ENCODE peak calls at places on chromosomes 2 and 18, in five cellular contexts. B is ovary, I is prostate gland, L is body of pancreas, G is NB4. P is an unnamed sample.

GRCh38 chr18:58615150-58616132 is 13.4 kb downstream of the ALPK2 start:
- DNase-seq in B (no peak), I (no peak), L (no peak), G (no peak), P (no peak)

GRCh38 chr2:239884051-239884405 is 141.1 kb downstream of the NDUFA10 start:
- DNase-seq in B (no peak), I (no peak), L (no peak), G (no peak), P (no peak)

GRCh38 chr2:130728549-130729310 is at the start of gene GPR148:
- DNase-seq in B (no peak), I (no peak), L (no peak), G (no peak), P (no peak)

GRCh38 chr2:238761802-238762373 is 86.0 kb upstream of the TWIST2 start:
- DNase-seq in B (no peak), I (no peak), L (no peak), G (peak), P (no peak)

GRCh38 chr2:130720036-130720435 is 8.8 kb upstream of the GPR148 start:
- DNase-seq in B (no peak), I (no peak), L (no peak), G (no peak), P (no peak)

GRCh38 chr2:240498958-240499260 is 58.9 kb downstream of the ANKMY1 start:
- DNase-seq in B (no peak), I (no peak), L (no peak), G (no peak), P (no peak)

GRCh38 chr2:197075754-197076337 is 149.3 kb upstream of the PGAP1 start:
- DNase-seq in B (no peak), I (no peak), L (no peak), G (peak), P (no peak)

GRCh38 chr2:170679607-170680079 is 35.5 kb upstream of the SP5 start:
- DNase-seq in B (no peak), I (peak), L (peak), G (no peak), P (no peak)

GRCh38 chr18:46452820-46453219 is 204.2 kb downstream of the LOXHD1 start:
- DNase-seq in B (no peak), I (no peak), L (no peak), G (no peak), P (no peak)

GRCh38 chr2:129782618-129782960 is 196.9 kb upstream of the RAB6C start:
- DNase-seq in B (no peak), I (no peak), L (no peak), G (no peak), P (no peak)

GRCh38 chr2:235500761-235501662 is 7.2 kb downstream of the AGAP1 start:
- DNase-seq in B (no peak), I (no peak), L (no peak), G (peak), P (no peak)

GRCh38 chr2:55843096-55843991 is 80.2 kb downstream of the EFEMP1 start:
- DNase-seq in B (no peak), I (peak), L (peak), G (no peak), P (no peak)

DNA sequence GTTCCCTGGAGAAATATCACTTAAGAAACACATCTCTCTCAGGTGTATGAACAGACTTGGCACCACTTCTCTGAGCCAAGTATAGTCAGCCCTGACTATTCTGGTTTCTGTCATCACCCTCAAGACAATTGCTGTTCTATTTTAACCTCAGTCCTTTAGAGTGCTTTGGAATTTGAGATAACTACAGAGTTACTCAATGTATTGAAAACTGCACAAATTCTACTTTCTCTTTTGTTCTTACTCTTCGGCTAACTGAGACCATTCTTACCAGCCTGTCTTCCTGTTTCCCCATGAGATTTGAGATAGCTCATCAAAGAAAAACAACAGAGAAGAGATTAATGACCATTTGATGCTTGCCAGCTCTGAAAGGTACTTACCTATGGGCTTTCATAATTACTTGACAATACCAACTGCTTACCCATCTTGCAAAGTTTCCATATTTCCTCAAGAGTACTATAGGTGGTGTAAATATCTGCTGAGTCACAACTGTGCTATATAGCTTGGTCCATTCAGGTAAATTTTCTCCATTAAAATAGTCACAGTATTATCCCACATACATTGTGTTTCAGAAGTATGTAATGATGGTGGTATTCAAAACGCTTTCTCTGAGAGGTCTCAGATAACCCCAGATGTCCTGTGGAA is 467.5 kb upstream of the CHST9 start:
- DNase-seq in B (no peak), I (no peak), L (no peak), G (no peak), P (no peak)
- H3K4me3 ChIP-seq in B (no peak), I (no peak), L (no peak), G (no peak), P (no peak)

GRCh38 chr18:48161201-48161910 is 230.9 kb upstream of the SMAD2 start:
- DNase-seq in B (peak), I (peak), L (peak), G (peak), P (peak)
- TF ChIP-seq POLR2A in B (peak), I (peak), L (peak), G (peak), P (no peak)

GRCh38 chr2:64400103-64400728 is 53.7 kb upstream of the LGALSL start:
- DNase-seq in B (no peak), I (no peak), L (no peak), G (peak), P (no peak)
- H3K4me3 ChIP-seq in B (no peak), I (no peak), L (no peak), G (no peak), P (no peak)

GRCh38 chr2:120254178-120254577 is 1.5 kb downstream of the RALB start:
- DNase-seq in B (no peak), I (no peak), L (no peak), G (no peak), P (no peak)

GRCh38 chr2:120251077-120251476 is 1.6 kb upstream of the RALB start:
- DNase-seq in B (no peak), I (no peak), L (no peak), G (peak), P (no peak)

GRCh38 chr2:120251863-120252206 is 817 bp upstream of the RALB start:
- DNase-seq in B (no peak), I (no peak), L (no peak), G (peak), P (no peak)

GRCh38 chr2:120253021-120253882 is 600 bp downstream of the RALB start:
- DNase-seq in B (peak), I (peak), L (peak), G (peak), P (peak)

DNA sequence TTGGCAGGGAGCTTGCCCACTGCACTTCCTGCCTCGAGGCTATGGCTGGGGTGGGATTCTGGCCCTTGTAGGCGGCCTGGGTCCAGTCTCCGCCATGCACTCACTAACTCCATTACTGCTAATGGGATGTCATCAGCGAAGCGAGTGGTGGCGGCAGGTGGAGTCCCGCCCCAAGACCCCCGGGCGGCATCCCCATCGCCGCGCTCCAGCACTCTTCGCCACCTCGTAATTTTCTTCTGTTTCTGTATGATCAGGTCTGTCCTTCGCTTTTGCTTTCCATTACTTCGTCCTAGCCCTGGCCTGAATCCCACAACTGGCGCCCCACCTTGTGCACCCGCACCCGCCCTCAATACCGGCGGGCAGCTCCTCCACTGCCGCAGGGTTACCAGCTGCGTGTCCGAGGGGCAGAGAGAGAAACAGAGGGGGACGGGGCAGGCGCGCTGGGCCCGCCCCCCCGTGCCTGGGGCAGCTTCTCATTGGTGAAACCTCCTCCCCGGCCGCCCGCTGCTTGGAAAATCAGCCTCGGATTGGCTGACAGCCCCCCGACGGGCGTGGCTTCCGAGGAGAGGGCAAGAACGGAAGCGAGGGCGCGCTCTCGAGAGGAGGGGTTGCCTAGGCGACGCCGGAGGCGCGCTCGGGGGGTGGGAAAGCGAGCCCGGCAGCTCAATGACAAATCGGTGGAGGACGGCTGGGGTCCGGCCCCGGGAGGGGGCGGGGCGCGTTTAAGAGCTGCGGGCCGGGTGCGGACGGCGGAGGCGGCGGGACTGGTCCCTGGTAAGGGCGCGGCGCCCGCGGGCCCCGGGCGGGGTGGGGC is at the start of gene RALB:
- DNase-seq in B (peak), I (peak), L (peak), G (peak), P (peak)
- TF ChIP-seq POLR2A in B (peak), I (peak), L (peak), G (peak), P (no peak)

GRCh38 chr2:38407111-38407682 is 30.1 kb upstream of the ATL2 start:
- DNase-seq in B (peak), I (no peak), L (peak), G (peak), P (peak)
- H3K4me3 ChIP-seq in B (no peak), I (no peak), L (no peak), G (no peak), P (no peak)

DNA sequence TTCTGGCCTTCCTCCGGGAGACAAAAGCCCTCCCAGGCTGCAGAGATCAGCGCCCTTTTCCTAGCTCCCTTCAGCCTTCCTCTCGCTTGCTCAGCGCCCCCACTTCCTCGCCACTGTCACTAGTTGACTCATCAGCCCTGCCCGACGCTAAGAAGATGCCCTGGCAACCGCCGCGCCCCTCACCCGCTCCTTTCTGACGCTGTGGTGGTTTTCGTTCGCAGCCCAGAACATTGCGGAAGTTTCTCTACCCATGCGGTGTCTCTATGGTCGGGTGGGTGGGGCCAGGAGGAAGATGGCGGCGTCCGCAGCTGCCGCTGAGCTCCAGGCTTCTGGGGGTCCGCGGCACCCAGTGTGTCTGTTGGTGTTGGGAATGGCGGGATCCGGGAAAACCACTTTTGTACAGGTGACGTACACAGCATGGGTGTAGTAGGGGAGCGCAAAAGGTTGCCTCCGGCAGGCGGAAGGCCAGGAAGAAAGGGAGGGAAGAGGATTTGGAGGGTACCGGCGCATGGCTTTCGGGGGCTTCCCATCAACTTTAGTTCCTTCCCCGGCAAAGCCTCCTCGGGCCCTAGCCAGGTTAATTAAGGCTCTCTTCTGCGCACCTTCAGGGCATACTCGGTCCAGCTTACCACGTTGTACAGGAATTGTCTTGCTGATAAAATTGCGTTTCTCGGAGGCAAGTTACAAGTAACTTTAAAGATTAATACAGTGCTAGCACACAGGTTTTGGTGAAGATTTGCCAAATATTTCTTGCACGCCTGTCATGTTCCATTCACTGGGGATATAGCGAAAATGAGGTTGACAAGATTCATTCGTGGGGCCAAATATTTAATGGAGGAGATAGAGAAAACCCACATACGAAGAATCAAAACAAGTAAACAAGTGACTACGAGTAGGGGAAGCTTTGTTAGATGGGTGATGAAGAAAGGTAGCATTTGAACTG is at the start of the genes CCDC121 and GPN1:
- DNase-seq in B (peak), I (peak), L (peak), G (peak), P (peak)
- TF ChIP-seq POLR2A in B (peak), I (peak), L (peak), G (peak), P (no peak)

GRCh38 chr2:20557226-20557625 is 93.7 kb downstream of the HS1BP3 start:
- DNase-seq in B (no peak), I (no peak), L (no peak), G (no peak), P (no peak)

GRCh38 chr2:20559277-20559676 is 91.6 kb downstream of the HS1BP3 start:
- DNase-seq in B (no peak), I (no peak), L (no peak), G (no peak), P (no peak)

GRCh38 chr2:20560011-20560410 is 90.9 kb downstream of the HS1BP3 start:
- DNase-seq in B (no peak), I (no peak), L (no peak), G (no peak), P (no peak)

GRCh38 chr2:20557635-20558034 is 93.3 kb downstream of the HS1BP3 start:
- DNase-seq in B (no peak), I (no peak), L (no peak), G (no peak), P (no peak)

GRCh38 chr2:20558391-20559150 is 92.3 kb downstream of the HS1BP3 start:
- DNase-seq in B (no peak), I (no peak), L (no peak), G (no peak), P (no peak)
- H3K4me3 ChIP-seq in B (no peak), I (no peak), L (no peak), G (no peak), P (no peak)

GRCh38 chr2:216081487-216082387 is at the start of the genes PECR and TMEM169:
- DNase-seq in B (peak), I (peak), L (peak), G (peak), P (peak)
- TF ChIP-seq POLR2A in B (peak), I (peak), L (peak), G (no peak), P (no peak)

GRCh38 chr2:169509230-169509917 is at the start of gene KLHL41:
- DNase-seq in B (no peak), I (no peak), L (no peak), G (no peak), P (no peak)
- H3K4me3 ChIP-seq in B (no peak), I (no peak), L (no peak), G (no peak), P (no peak)

GRCh38 chr2:169573974-169574299 is 272 bp upstream of the FASTKD1 start:
- DNase-seq in B (no peak), I (no peak), L (no peak), G (no peak), P (no peak)

GRCh38 chr2:169572821-169573159 is 875 bp downstream of the FASTKD1 start:
- DNase-seq in B (no peak), I (no peak), L (no peak), G (no peak), P (no peak)

GRCh38 chr2:169572189-169572588 is 1.5 kb downstream of the FASTKD1 start:
- DNase-seq in B (no peak), I (no peak), L (no peak), G (no peak), P (no peak)

GRCh38 chr2:169571571-169571970 is 2.1 kb downstream of the FASTKD1 start:
- DNase-seq in B (no peak), I (no peak), L (no peak), G (no peak), P (no peak)

GRCh38 chr2:169573160-169573973 is at the start of gene FASTKD1:
- DNase-seq in B (peak), I (peak), L (peak), G (peak), P (peak)
- TF ChIP-seq POLR2A in B (no peak), I (no peak), L (peak), G (peak), P (no peak)